ENCODE peak calls at places on chromosome 17, in six cellular contexts. P, T, V, F, M and Y are unnamed samples.

GRCh38 chr17:81405382-81406005 is 10.2 kb downstream of the BAHCC1 start:
- DNase-seq in P (no peak), T (peak), V (peak), F (no peak), M (no peak), Y (peak)

GRCh38 chr17:31699281-31699680 is 159.8 kb downstream of the COPRS start:
- DNase-seq in P (no peak), T (no peak), V (no peak), F (no peak), M (no peak), Y (no peak)

GRCh38 chr17:82239926-82240505 is 11.2 kb downstream of the SLC16A3 start:
- DNase-seq in P (no peak), T (peak), V (no peak), F (no peak), M (no peak), Y (no peak)

GRCh38 chr17:64343071-64343774 is 47.4 kb downstream of the PECAM1 start:
- DNase-seq in P (no peak), T (no peak), V (no peak), F (no peak), M (no peak), Y (no peak)

GRCh38 chr17:74297941-74298340 is 23.9 kb downstream of the DNAI2 start:
- DNase-seq in P (no peak), T (no peak), V (no peak), F (no peak), M (no peak), Y (no peak)

GRCh38 chr17:71338396-71338795 is 782.4 kb upstream of the SOX9 start:
- DNase-seq in P (peak), T (no peak), V (no peak), F (no peak), M (no peak), Y (peak)

GRCh38 chr17:73231363-73231762 is 30.3 kb downstream of the CPSF4L start:
- DNase-seq in P (peak), T (peak), V (peak), F (no peak), M (no peak), Y (no peak)

GRCh38 chr17:683499-684254 is 31.0 kb downstream of the VPS53 start:
- DNase-seq in P (no peak), T (no peak), V (no peak), F (no peak), M (no peak), Y (no peak)

GRCh38 chr17:61459968-61460718 is 7.9 kb downstream of the TBX4 start:
- DNase-seq in P (no peak), T (no peak), V (no peak), F (no peak), M (no peak), Y (no peak)

GRCh38 chr17:79651266-79651665 is 40.4 kb upstream of the RBFOX3 start:
- DNase-seq in P (no peak), T (peak), V (no peak), F (no peak), M (peak), Y (no peak)

DNA sequence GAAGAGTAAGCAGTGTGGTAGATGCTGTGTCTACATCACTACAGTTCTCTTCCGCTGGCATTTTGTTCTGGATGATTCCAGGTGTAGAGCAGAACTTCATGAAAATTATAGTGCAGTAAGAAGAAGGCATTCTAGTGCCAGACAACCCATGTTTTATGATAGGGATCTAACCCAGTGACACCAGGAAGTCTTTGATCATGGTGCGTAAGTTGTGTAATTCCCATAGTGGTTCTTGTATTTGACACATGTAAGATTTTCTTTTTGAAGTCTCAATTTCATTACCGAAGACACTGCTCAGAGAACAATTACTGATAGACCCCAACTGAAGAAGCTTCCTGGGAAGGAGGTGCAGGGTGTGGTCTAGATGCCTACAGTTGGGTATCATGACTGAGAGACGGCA is 356.9 kb downstream of the CA10 start:
- DNase-seq in P (no peak), T (no peak), V (no peak), F (no peak), M (no peak), Y (no peak)
- TF ChIP-seq CTCF in P (no peak), T (no peak), V (no peak), F (no peak), M (no peak), Y (no peak)

GRCh38 chr17:2025220-2025621 is at the start of gene RTN4RL1:
- DNase-seq in P (peak), T (peak), V (peak), F (no peak), M (peak), Y (no peak)

GRCh38 chr17:2022647-2023046 is 2.5 kb downstream of the RTN4RL1 start:
- DNase-seq in P (no peak), T (no peak), V (no peak), F (no peak), M (no peak), Y (no peak)

GRCh38 chr17:2023256-2023655 is 1.9 kb downstream of the RTN4RL1 start:
- DNase-seq in P (no peak), T (no peak), V (no peak), F (no peak), M (no peak), Y (no peak)

GRCh38 chr17:2024572-2025219 is 438 bp downstream of the RTN4RL1 start:
- DNase-seq in P (no peak), T (no peak), V (no peak), F (no peak), M (no peak), Y (no peak)

GRCh38 chr17:2023692-2024571 is 1.2 kb downstream of the RTN4RL1 start:
- DNase-seq in P (peak), T (peak), V (no peak), F (no peak), M (peak), Y (no peak)
- TF ChIP-seq CTCF in P (no peak), T (no peak), V (no peak), F (peak), M (peak), Y (no peak)

GRCh38 chr17:39651908-39652634 is 13.1 kb upstream of the TCAP start:
- DNase-seq in P (no peak), T (no peak), V (no peak), F (no peak), M (no peak), Y (no peak)
- TF ChIP-seq CTCF in P (no peak), T (no peak), V (no peak), F (no peak), M (no peak), Y (no peak)

DNA sequence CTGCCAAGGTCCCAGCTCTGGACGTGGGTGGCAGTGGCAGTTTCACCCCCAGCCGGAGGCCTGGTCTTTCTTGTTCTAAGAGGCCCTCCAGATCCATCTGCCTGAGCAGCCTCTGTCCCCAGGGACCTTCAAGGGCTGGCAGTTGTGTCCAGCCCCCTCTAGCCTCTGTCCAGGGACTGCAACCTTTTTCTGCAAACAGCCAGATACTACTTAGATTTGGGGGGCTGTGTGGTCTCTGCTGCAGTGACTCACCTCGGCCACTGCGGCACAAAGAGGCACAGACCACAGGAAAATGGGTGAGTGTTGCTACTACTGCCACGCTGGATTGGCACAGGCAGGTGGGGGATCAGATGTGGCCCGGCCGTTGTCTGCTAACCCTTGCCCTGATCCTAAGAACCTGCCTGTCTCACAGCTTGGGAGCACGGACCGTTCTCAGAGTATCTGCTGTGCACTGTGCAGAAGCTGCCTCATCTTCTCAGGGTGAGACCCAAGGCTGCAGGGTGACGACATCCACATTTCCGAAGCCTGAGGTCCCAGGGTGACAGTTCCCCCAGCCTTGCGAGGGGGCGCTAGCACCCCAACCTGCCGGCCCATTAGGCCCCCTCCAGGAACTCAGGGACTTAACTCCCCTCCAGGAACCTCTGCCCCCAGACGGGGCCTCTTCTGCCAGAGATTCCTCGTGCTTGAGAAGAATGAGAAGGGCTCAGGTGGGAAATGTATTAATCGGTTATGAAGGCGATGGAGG is 27.6 kb downstream of the MXRA7 start:
- DNase-seq in P (no peak), T (no peak), V (no peak), F (no peak), M (no peak), Y (no peak)
- TF ChIP-seq CTCF in P (peak), T (no peak), V (no peak), F (no peak), M (no peak), Y (no peak)

DNA sequence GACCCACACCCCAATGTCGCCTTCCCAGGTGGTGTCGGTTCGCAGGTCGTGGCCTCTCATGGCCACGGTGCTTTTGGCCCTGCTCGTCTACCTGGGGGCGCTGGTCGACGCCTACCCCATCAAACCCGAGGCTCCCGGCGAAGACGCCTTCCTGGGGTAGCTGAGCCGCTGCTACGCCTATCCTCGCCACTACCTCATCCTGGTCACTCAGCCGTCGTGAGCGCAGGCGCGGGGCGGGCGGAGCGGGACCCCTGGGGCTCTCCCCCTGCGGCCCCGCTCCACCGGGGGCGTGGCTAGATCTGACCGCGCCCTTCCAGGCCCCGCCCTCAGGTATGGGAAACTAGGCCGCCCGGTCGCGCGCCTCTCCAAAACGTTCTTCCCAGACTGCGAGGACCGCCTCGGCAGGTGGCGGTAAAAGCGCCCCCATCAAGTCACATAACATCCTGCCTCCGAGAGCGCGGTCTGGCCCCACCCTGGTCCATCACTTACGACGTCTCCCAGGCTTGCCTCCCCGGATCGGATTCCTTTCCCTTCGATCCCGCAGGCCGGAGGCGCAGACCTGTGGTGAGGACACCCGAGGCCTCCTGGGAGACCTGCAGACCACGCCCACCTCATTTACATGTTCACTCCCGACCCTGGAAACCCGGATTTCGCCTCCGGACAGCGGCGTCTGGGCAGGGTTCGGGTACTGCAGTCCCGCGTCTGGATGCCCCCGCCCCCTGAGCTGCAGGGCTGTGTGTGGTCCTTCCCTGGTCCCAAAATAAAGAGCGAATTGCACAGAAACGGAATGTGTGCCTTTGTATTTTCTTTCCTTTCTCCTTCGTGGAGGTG is 91.5 kb upstream of the TMEM97 start:
- DNase-seq in P (peak), T (peak), V (no peak), F (no peak), M (peak), Y (no peak)
- TF ChIP-seq CTCF in P (no peak), T (no peak), V (no peak), F (no peak), M (no peak), Y (no peak)

GRCh38 chr17:4008082-4008435 is 43.8 kb upstream of the ATP2A3 start:
- DNase-seq in P (no peak), T (no peak), V (no peak), F (no peak), M (no peak), Y (no peak)
- TF ChIP-seq CTCF in P (no peak), T (no peak), V (no peak), F (no peak), M (no peak), Y (no peak)

GRCh38 chr17:54744750-54745149 is 155.9 kb upstream of the TOM1L1 start:
- DNase-seq in P (no peak), T (no peak), V (no peak), F (no peak), M (no peak), Y (no peak)

GRCh38 chr17:54745239-54745638 is 155.4 kb upstream of the TOM1L1 start:
- DNase-seq in P (no peak), T (no peak), V (no peak), F (no peak), M (no peak), Y (no peak)

GRCh38 chr17:54745862-54746261 is 154.8 kb upstream of the TOM1L1 start:
- DNase-seq in P (no peak), T (no peak), V (no peak), F (no peak), M (no peak), Y (no peak)

GRCh38 chr17:54754560-54754959 is 146.1 kb upstream of the TOM1L1 start:
- DNase-seq in P (no peak), T (peak), V (no peak), F (no peak), M (no peak), Y (no peak)

DNA sequence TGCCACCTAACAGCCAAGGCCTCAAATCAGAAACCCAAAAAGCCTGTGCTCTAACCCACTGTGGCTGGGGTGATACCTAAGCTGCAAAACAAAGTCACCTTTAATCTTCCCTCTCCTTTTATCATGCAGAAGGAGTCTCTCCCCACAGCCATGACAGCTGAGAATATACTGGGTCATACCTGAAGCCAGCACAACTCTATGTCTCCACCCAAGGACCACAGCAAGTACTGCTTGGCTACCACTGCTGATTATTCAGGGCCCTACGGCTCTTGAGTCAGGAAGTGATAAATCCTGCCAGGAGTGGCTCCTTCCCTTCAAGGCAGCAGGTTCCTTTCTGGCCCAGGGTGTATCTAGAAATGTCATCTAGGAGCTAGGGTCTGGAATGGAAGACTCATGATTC is 151.5 kb upstream of the TOM1L1 start:
- DNase-seq in P (no peak), T (no peak), V (no peak), F (no peak), M (no peak), Y (no peak)
- TF ChIP-seq CTCF in P (no peak), T (no peak), V (no peak), F (no peak), M (no peak), Y (no peak)

GRCh38 chr17:17526369-17526768 is 30.2 kb upstream of the RASD1 start:
- DNase-seq in P (no peak), T (peak), V (peak), F (no peak), M (no peak), Y (no peak)
- TF ChIP-seq CTCF in P (no peak), T (no peak), V (no peak), F (no peak), M (no peak), Y (no peak)

DNA sequence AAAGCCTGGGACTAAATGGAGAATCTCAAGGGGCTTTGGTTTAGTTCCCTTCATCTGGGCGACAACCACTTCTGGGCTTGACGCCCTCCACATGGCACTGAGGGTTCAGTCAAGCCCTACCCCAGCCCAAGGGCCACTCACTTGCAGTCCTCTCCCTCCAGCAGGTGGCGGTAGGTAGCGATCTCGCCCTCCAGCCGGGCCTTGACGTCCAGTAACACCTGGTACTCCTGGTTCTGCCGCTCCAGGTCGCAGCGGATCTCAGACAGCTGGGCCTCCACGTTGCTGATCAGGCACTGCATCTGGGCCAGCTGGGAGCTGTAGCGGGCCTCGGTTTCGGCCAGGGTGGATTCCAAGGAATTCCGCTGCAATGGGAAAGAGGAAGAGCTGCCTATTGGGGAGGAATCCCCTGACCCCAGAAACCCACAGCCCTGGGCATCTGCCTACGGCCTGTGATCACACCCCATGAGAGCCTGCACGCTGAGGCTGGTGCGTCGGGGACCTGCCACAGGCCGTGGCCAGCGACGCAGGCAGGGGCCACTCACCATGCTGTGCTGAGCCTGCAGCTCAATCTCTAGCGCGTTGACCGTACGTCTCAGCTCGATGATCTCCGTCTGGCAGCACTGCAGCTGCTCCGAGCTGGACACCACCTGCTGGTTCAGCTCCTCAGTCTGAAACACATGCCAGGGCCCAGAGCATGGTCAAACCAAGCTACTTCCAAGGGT is 2.7 kb downstream of the KRT36 start:
- DNase-seq in P (no peak), T (peak), V (no peak), F (no peak), M (peak), Y (no peak)
- TF ChIP-seq CTCF in P (peak), T (peak), V (no peak), F (peak), M (no peak), Y (peak)